ENCODE peak calls at places on chromosomes 13 and 19, in four cellular contexts. H is OCI-M1, J is NCI-H1417, L is left lung. R is an unnamed sample.

GRCh38 chr19:56105090-56105701 is 15.9 kb downstream of the ZNF787 start:
- DNase-seq in H (peak), J (peak), L (peak), R (no peak)

GRCh38 chr13:20461481-20461859 is 64.2 kb downstream of the CRYL1 start:
- DNase-seq in H (no peak), J (no peak), L (no peak), R (no peak)

GRCh38 chr19:43704002-43704705 is 11.7 kb upstream of the IRGC start:
- DNase-seq in H (no peak), J (no peak), L (no peak), R (no peak)

GRCh38 chr13:110037925-110038573 is 251.7 kb upstream of the IRS2 start:
- DNase-seq in H (no peak), J (no peak), L (no peak), R (no peak)

GRCh38 chr13:110168999-110169933 is 137.7 kb downstream of the COL4A1 start:
- DNase-seq in H (no peak), J (no peak), L (no peak), R (no peak)

GRCh38 chr13:28423010-28423409 is 71.9 kb downstream of the FLT1 start:
- DNase-seq in H (peak), J (no peak), L (peak), R (peak)

GRCh38 chr19:50358483-50359431 is 6.7 kb downstream of the NAPSA start:
- DNase-seq in H (no peak), J (peak), L (peak), R (no peak)

GRCh38 chr13:97976551-97977375 is 23.3 kb downstream of the IPO5 start:
- DNase-seq in H (peak), J (peak), L (no peak), R (no peak)

GRCh38 chr19:2413629-2414028 is 13.8 kb downstream of the TIMM13 start:
- DNase-seq in H (no peak), J (no peak), L (no peak), R (no peak)

GRCh38 chr19:6059996-6060599 is 50.2 kb downstream of the RFX2 start:
- DNase-seq in H (no peak), J (no peak), L (no peak), R (peak)

GRCh38 chr13:48251616-48252081 is 18.6 kb downstream of the ITM2B start:
- DNase-seq in H (no peak), J (no peak), L (no peak), R (no peak)

GRCh38 chr13:45847554-45848224 is 3.9 kb downstream of the SIAH3 start:
- DNase-seq in H (peak), J (no peak), L (peak), R (peak)

GRCh38 chr19:6744381-6745288 is 5.2 kb downstream of the TRIP10 start:
- DNase-seq in H (no peak), J (no peak), L (peak), R (no peak)

GRCh38 chr13:48595330-48596127 is 58.2 kb upstream of the CYSLTR2 start:
- DNase-seq in H (peak), J (peak), L (peak), R (peak)

GRCh38 chr13:89363144-89363543 is 1692.0 kb downstream of the SLITRK5 start:
- DNase-seq in H (no peak), J (no peak), L (no peak), R (no peak)

GRCh38 chr19:44603201-44603945 is 10.0 kb upstream of the IGSF23 start:
- DNase-seq in H (no peak), J (no peak), L (no peak), R (no peak)

GRCh38 chr19:44212865-44213346 is 574 bp downstream of the ZNF227 start:
- DNase-seq in H (peak), J (peak), L (no peak), R (no peak)

GRCh38 chr13:75135325-75135825 is 346.6 kb downstream of the TBC1D4 start:
- DNase-seq in H (no peak), J (no peak), L (no peak), R (no peak)

GRCh38 chr13:23701646-23702045 is 131.4 kb downstream of the TNFRSF19 start:
- DNase-seq in H (no peak), J (no peak), L (peak), R (no peak)

GRCh38 chr19:23887642-23888041 is 27.0 kb upstream of the ZNF726 start:
- DNase-seq in H (no peak), J (no peak), L (no peak), R (peak)

GRCh38 chr13:30963794-30964193 is 31.3 kb downstream of the TEX26 start:
- DNase-seq in H (no peak), J (no peak), L (peak), R (no peak)